ENCODE peak calls at places on chromosome 22, in ten cellular contexts. J is SW 1271; C is stimulated activated CD8-positive, alpha-beta memory T cell treated with anti-CD3 and anti-CD28 coated beads, Interleukin-4, amount 100 ng/mL, for 1 hour; E is CD8-positive, alpha-beta T cell; F is GM12865; P is uterus; H is fibroblast of lung; Y is dermis microvascular lymphatic vessel endothelial cell; S is HT1080; Z is NCI-H460. W is an unnamed sample.

GRCh38 chr22:33605686-33606085 is 314.6 kb downstream of the LARGE1 start:
- DNase-seq in F (no peak), J (no peak), S (no peak), E (no peak), C (no peak), H (no peak), Y (no peak), Z (no peak), P (no peak), W (no peak)

GRCh38 chr22:23681026-23681809 is 9.6 kb upstream of the RGL4 start:
- DNase-seq in S (no peak), F (no peak), Y (no peak), H (no peak), Z (no peak), E (no peak), P (peak; percentile 12), J (no peak), C (no peak), W (no peak)

GRCh38 chr22:44957267-44957905 is 52.4 kb downstream of the PHF21B start:
- DNase-seq in S (no peak), E (no peak), F (no peak), H (no peak), P (no peak), J (no peak), Y (no peak), C (no peak), Z (no peak), W (no peak)

GRCh38 chr22:45537734-45538181 is 35.1 kb downstream of the FBLN1 start:
- DNase-seq in Y (no peak), C (no peak), Z (no peak), P (peak; percentile 86), S (peak; percentile 85), H (peak; percentile 86), J (no peak), E (no peak), F (no peak), W (peak; percentile 4)

GRCh38 chr22:31291716-31292644 is at the start of gene PIK3IP1:
- DNase-seq in P (peak; percentile 84), Y (peak; percentile 82), J (no peak), F (peak; percentile 88), S (peak; percentile 70), E (peak; percentile 79), Z (peak; percentile 47), H (peak; percentile 89), C (peak; percentile 70), W (peak; percentile 96)

GRCh38 chr22:16989915-16990314 is 18.1 kb downstream of the GAB4 start:
- DNase-seq in H (no peak), C (no peak), J (no peak), Z (no peak), S (peak; percentile 41), F (no peak), Y (no peak), P (no peak), E (no peak), W (no peak)

GRCh38 chr22:41528132-41528766 is 16.0 kb downstream of the POLR3H start:
- DNase-seq in H (no peak), P (no peak), Z (no peak), E (no peak), J (no peak), Y (no peak), C (no peak), S (no peak), F (no peak), W (no peak)

GRCh38 chr22:46063861-46064235 is 86.5 kb upstream of the PPARA start:
- DNase-seq in Z (no peak), Y (no peak), J (no peak), F (no peak), P (peak; percentile 24), S (no peak), H (no peak), C (no peak), E (no peak), W (no peak)

GRCh38 chr22:29030618-29031235 is 30.9 kb downstream of the C22orf31 start:
- DNase-seq in P (peak; percentile 80), Z (peak; percentile 12), C (no peak), Y (peak; percentile 79), J (peak; percentile 1), H (peak; percentile 83), S (peak; percentile 89), E (no peak), F (no peak), W (peak; percentile 28)

GRCh38 chr22:43789452-43789851 is 22.7 kb downstream of the EFCAB6 start:
- DNase-seq in H (peak; percentile 87), F (peak; percentile 26), C (no peak), S (no peak), E (no peak), Y (no peak), J (no peak), P (peak; percentile 78), Z (no peak), W (no peak)

GRCh38 chr22:17272511-17272991 is 53.3 kb upstream of the ADA2 start:
- DNase-seq in F (no peak), S (no peak), P (no peak), C (no peak), Y (no peak), E (no peak), H (no peak), J (no peak), Z (no peak), W (no peak)

GRCh38 chr22:32583074-32583677 is 108.6 kb downstream of the FBXO7 start:
- DNase-seq in E (no peak), P (no peak), H (no peak), Y (no peak), S (no peak), Z (no peak), J (no peak), C (no peak), F (no peak), W (no peak)

GRCh38 chr22:45329536-45329936 is 19.8 kb downstream of the FAM118A start:
- DNase-seq in Y (peak; percentile 68), H (no peak), E (no peak), P (no peak), S (no peak), F (no peak), J (no peak), Z (no peak), C (no peak), W (peak; percentile 6)

GRCh38 chr22:47343611-47344010 is 581.2 kb downstream of the TBC1D22A start:
- DNase-seq in Y (no peak), C (no peak), Z (no peak), J (no peak), S (no peak), E (no peak), H (no peak), F (no peak), P (no peak), W (no peak)

GRCh38 chr22:24002272-24002671 is 3.0 kb downstream of the GSTT4 start:
- DNase-seq in Y (no peak), S (no peak), J (no peak), E (no peak), H (no peak), Z (no peak), P (no peak), F (no peak), C (no peak), W (no peak)

GRCh38 chr22:18966748-18967147 is 30.7 kb upstream of the PRODH start:
- DNase-seq in F (no peak), H (no peak), J (no peak), C (no peak), E (no peak), Z (no peak), Y (no peak), P (no peak), S (no peak), W (no peak)

GRCh38 chr22:46936378-46936916 is 174.0 kb downstream of the TBC1D22A start:
- DNase-seq in Y (no peak), J (no peak), C (no peak), Z (no peak), E (no peak), H (peak; percentile 14), P (no peak), F (no peak), S (no peak), W (no peak)

GRCh38 chr22:46539169-46539568 is 1.7 kb upstream of the CELSR1 start:
- DNase-seq in Y (no peak), E (no peak), Z (no peak), C (no peak), F (no peak), H (no peak), S (no peak), J (no peak), P (no peak), W (no peak)

GRCh38 chr22:24433868-24434471 is 6.6 kb downstream of the ADORA2A start:
- DNase-seq in Z (no peak), C (no peak), P (no peak), S (peak; percentile 63), E (no peak), J (no peak), Y (peak; percentile 22), F (peak; percentile 93), H (no peak), W (no peak)

GRCh38 chr22:22176929-22177616 is 67.5 kb upstream of the VPREB1 start:
- DNase-seq in P (no peak), Y (no peak), Z (no peak), F (no peak), E (no peak), C (no peak), H (no peak), J (no peak), S (no peak), W (no peak)

GRCh38 chr22:48473202-48473601 is 1354.5 kb downstream of the BRD1 start:
- DNase-seq in S (no peak), Y (no peak), C (no peak), J (no peak), E (no peak), Z (no peak), F (no peak), H (no peak), P (no peak), W (no peak)

GRCh38 chr22:50697667-50698506 is 25.3 kb downstream of the SHANK3 start:
- DNase-seq in H (no peak), Y (no peak), F (no peak), P (no peak), C (no peak), E (no peak), S (no peak), J (no peak), Z (no peak), W (no peak)

GRCh38 chr22:44839721-44840120 is 87.3 kb downstream of the ARHGAP8 start:
- DNase-seq in J (no peak), P (no peak), C (no peak), F (no peak), S (no peak), E (no peak), Z (no peak), H (no peak), Y (no peak), W (no peak)

GRCh38 chr22:23816552-23816976 is 22.2 kb downstream of the DERL3 start:
- DNase-seq in J (no peak), P (no peak), E (no peak), H (no peak), C (no peak), S (no peak), Y (no peak), Z (no peak), F (no peak), W (no peak)

GRCh38 chr22:37492428-37493344 is 6.5 kb upstream of the MFNG start:
- DNase-seq in Z (no peak), F (peak; percentile 59), P (no peak), C (no peak), Y (no peak), J (no peak), H (peak; percentile 46), E (peak; percentile 39), S (peak; percentile 61), W (no peak)

W was measured in cerebellar nuclear complex.